ENCODE peak calls at places on chromosomes 3 and 15, in seven cellular contexts. F is CD4-positive, alpha-beta memory T cell; H is CD8-positive, alpha-beta T cell; B is adrenal gland; E is cardiac muscle cell; Y is heart right ventricle; R is uterus. C is an unnamed sample. For H3K27me3, the result is how much of the 10 kb centered on the place peaks cover.

GRCh38 chr3:141539441-141540187 is 52.8 kb downstream of the RASA2 start:
- DNase-seq in F (no peak), H (no peak), B (no peak), E (no peak), Y (no peak), R (no peak), C (no peak)

GRCh38 chr15:72313448-72313840 is 6.5 kb downstream of the CELF6 start:
- DNase-seq in F (no peak), H (no peak), B (no peak), E (no peak), Y (no peak), R (no peak), C (no peak)

GRCh38 chr15:61916104-61916503 is 144.1 kb downstream of the VPS13C start:
- DNase-seq in F (no peak), H (no peak), B (peak), E (no peak), Y (no peak), R (no peak), C (no peak)

GRCh38 chr15:85412956-85413854 is 32.8 kb downstream of the AKAP13 start:
- DNase-seq in F (peak), H (peak), B (peak), E (peak), Y (peak), R (peak), C (peak)

GRCh38 chr3:28244471-28244870 is 3.1 kb downstream of the CMC1 start:
- DNase-seq in F (no peak), H (no peak), B (peak), E (no peak), Y (peak), R (no peak), C (no peak)

GRCh38 chr3:128050597-128050996 is 1.6 kb upstream of the SEC61A1 start:
- DNase-seq in F (no peak), H (no peak), B (peak), E (peak), Y (no peak), R (peak), C (no peak)

GRCh38 chr3:31981206-31982181 is at the start of the genes OSBPL10 and ZNF860:
- DNase-seq in F (peak), H (no peak), B (peak), E (peak), Y (peak), R (peak), C (peak)

GRCh38 chr15:92810418-92811138 is 89.5 kb upstream of the CHD2 start:
- DNase-seq in F (no peak), H (no peak), B (peak), E (peak), Y (peak), R (peak), C (no peak)

GRCh38 chr3:198080521-198081384 is 120.7 kb downstream of the LMLN start:
- DNase-seq in F (peak), H (peak), B (peak), E (peak), Y (peak), R (no peak), C (peak)

GRCh38 chr15:71545923-71546322 is 264.4 kb upstream of the NR2E3 start:
- DNase-seq in F (no peak), H (no peak), B (no peak), E (no peak), Y (no peak), R (no peak), C (no peak)

GRCh38 chr3:137709011-137709601 is 55.0 kb upstream of the SOX14 start:
- DNase-seq in F (no peak), H (no peak), B (peak), E (no peak), Y (no peak), R (no peak), C (no peak)

GRCh38 chr3:129615751-129616281 is 9.3 kb upstream of the PLXND1 start:
- DNase-seq in F (no peak), H (no peak), B (no peak), E (no peak), Y (peak), R (no peak), C (no peak)

GRCh38 chr3:129616291-129616690 is 9.8 kb upstream of the PLXND1 start:
- DNase-seq in F (no peak), H (no peak), B (no peak), E (no peak), Y (peak), R (no peak), C (no peak)

GRCh38 chr3:129613205-129613740 is 6.8 kb upstream of the PLXND1 start:
- DNase-seq in F (no peak), H (no peak), B (no peak), E (no peak), Y (peak), R (peak), C (no peak)

GRCh38 chr3:129614927-129615363 is 8.5 kb upstream of the PLXND1 start:
- DNase-seq in F (no peak), H (no peak), B (peak), E (peak), Y (peak), R (no peak), C (no peak)

GRCh38 chr3:129614435-129614834 is 8.0 kb upstream of the PLXND1 start:
- DNase-seq in F (no peak), H (no peak), B (no peak), E (no peak), Y (peak), R (no peak), C (no peak)
- H3K27ac ChIP-seq in F (no peak), H (no peak), B (peak), E (no peak), Y (no peak), R (no peak), C (no peak)

GRCh38 chr3:184505479-184505878 is 56.1 kb upstream of the EPHB3 start:
- DNase-seq in F (no peak), H (no peak), B (no peak), E (no peak), Y (no peak), R (no peak), C (no peak)

GRCh38 chr3:184511741-184512140 is 49.8 kb upstream of the EPHB3 start:
- DNase-seq in F (no peak), H (no peak), B (no peak), E (no peak), Y (no peak), R (no peak), C (no peak)

GRCh38 chr3:184506579-184506978 is 55.0 kb upstream of the EPHB3 start:
- DNase-seq in F (no peak), H (no peak), B (no peak), E (no peak), Y (no peak), R (no peak), C (no peak)

GRCh38 chr3:184512621-184513020 is 49.0 kb upstream of the EPHB3 start:
- DNase-seq in F (no peak), H (no peak), B (no peak), E (no peak), Y (no peak), R (no peak), C (no peak)

DNA sequence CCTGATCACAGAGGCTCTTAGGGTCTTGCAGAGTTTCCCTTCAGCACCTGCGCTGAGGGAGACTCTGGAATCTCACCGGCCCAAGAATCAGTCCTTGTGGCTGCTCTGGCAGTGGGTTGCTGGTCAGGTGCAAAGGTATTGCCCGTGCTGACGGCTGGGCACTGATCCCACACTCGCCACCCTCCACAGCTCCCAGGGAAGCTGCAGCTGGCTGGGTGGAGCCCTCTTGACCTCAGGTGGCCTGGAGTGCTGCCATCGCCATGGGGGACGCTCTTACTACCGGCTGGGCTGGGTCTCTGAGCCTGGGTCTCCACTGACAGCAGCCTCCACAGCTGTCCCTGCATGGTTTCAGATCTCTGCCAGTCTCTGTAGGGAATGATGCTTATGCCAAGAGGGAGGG is 52.6 kb upstream of the EPHB3 start:
- DNase-seq in F (no peak), H (no peak), B (no peak), E (no peak), Y (no peak), R (no peak), C (no peak)
- H3K27me3 ChIP-seq in F (under half), H (under half), B (under half), E (half or more), Y (half or more), R (under half), C (under half)

DNA sequence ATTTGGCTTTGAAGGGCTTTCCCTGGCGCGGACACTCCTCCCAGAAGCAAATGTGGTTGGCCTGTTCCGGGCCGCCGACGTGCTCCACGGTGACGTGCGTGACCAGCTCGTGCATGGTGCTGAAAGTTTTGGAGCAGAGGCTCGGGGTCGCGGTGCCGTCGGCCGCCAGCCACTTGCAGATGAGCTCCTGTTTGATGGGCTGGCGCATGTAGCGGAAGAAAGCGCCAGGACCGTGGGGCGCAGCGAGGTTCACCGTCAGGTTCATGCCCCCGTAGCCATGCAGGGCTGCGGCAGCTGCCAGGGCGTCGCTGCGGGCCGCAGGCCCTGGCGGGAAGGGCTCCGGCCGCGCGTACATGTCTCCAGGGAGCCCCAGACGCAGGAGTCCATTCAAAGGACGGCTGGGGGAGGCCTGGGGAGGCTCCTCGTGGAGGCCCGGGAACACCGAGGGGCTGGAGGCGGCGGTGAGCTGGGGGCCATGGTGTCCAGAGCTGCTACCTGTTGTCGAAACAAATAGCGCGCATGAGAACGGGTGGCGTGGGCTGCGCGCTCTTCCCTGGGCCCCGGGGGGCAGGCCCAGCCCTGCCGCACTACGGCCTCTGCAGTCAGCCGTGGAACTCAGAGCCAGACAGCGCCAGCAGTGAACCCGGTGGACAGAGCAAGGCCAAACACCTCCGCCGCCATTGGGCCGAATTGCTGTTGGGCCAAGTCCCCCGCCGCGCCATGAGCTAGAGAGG is 10.2 kb downstream of the ZIC4 start:
- DNase-seq in F (no peak), H (no peak), B (no peak), E (no peak), Y (no peak), R (no peak), C (no peak)
- H3K4me3 ChIP-seq in F (no peak), H (no peak), B (no peak), E (no peak), Y (no peak), R (no peak), C (no peak)

GRCh38 chr3:176041812-176042211 is 1155.5 kb downstream of the TBL1XR1 start:
- DNase-seq in F (no peak), H (no peak), B (no peak), E (peak), Y (no peak), R (no peak), C (no peak)
- H3K27ac ChIP-seq in F (no peak), H (no peak), B (no peak), E (no peak), Y (no peak), R (no peak), C (no peak)

GRCh38 chr3:123027292-123028232 is at the start of gene SEMA5B:
- DNase-seq in F (peak), H (peak), B (peak), E (peak), Y (peak), R (peak), C (peak)

GRCh38 chr3:123034120-123034519 is 6.6 kb upstream of the SEMA5B start:
- DNase-seq in F (no peak), H (no peak), B (no peak), E (no peak), Y (no peak), R (no peak), C (no peak)

GRCh38 chr3:123032057-123032456 is 4.5 kb upstream of the SEMA5B start:
- DNase-seq in F (no peak), H (no peak), B (no peak), E (no peak), Y (no peak), R (no peak), C (no peak)

GRCh38 chr3:123028233-123028828 is 768 bp upstream of the SEMA5B start:
- DNase-seq in F (peak), H (peak), B (peak), E (peak), Y (no peak), R (peak), C (no peak)

DNA sequence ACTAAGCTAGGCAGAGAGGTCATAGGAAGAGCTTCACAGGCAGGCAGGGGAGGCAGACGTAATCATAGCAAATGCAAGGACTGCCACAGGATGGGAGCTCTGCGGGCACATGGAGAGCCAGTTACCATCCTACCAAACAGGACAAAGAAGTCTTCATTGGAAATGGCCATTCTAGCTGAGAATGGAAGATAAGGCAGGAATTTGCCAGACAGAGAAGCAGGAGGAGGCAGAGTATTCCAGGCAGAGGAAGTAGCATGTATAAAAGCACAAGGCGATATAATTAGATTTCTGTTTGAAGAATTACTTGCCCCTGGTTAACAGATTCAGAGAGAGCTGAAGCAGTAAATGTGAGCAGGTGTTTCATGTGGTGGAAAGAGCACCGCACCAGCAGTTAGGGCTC is 3.5 kb upstream of the SEMA5B start:
- DNase-seq in F (no peak), H (no peak), B (peak), E (no peak), Y (no peak), R (no peak), C (no peak)
- H3K27me3 ChIP-seq in F (under half), H (under half), B (under half), E (under half), Y (under half), R (under half), C (under half)

DNA sequence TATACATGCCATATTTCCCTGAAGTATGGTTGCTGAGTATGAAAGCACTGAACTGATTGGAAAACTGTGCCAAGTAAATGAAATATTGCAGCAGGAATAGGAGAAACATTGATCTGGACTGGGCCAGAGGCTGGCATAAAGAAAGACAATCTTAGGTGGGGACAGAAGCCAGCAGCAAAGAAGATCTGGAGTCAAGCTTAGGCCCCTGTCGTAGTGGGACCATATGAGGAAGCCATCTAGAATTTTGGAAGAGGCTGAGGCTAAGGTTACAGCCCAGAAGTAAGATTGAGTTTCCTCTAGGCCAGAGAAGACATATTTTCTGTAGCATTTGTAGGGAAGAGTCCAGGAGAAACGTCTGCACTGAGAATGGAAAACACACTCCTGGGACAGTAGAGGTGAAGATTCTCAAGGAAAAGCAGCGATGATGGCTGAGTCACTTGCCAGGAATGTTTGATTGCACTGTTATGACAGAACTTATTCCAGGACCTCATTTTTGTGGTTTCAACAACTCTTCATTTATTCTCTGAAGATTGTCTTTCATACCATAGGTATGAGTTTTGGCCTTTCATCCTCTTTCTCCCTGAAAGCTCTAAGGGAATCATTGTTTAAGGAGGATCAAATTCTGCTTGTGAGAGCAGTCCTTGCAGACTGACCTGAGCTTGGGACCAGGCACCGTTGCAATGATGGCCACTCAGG is 107.2 kb downstream of the GTPBP8 start:
- DNase-seq in F (no peak), H (no peak), B (no peak), E (peak), Y (no peak), R (no peak), C (no peak)
- H3K4me3 ChIP-seq in F (no peak), H (no peak), B (no peak), E (no peak), Y (no peak), R (no peak), C (no peak)

GRCh38 chr3:149393355-149394165 is 16.1 kb upstream of the TM4SF1 start:
- DNase-seq in F (no peak), H (no peak), B (peak), E (peak), Y (peak), R (peak), C (no peak)
- H3K27ac ChIP-seq in F (no peak), H (no peak), B (no peak), E (no peak), Y (no peak), R (no peak), C (no peak)

DNA sequence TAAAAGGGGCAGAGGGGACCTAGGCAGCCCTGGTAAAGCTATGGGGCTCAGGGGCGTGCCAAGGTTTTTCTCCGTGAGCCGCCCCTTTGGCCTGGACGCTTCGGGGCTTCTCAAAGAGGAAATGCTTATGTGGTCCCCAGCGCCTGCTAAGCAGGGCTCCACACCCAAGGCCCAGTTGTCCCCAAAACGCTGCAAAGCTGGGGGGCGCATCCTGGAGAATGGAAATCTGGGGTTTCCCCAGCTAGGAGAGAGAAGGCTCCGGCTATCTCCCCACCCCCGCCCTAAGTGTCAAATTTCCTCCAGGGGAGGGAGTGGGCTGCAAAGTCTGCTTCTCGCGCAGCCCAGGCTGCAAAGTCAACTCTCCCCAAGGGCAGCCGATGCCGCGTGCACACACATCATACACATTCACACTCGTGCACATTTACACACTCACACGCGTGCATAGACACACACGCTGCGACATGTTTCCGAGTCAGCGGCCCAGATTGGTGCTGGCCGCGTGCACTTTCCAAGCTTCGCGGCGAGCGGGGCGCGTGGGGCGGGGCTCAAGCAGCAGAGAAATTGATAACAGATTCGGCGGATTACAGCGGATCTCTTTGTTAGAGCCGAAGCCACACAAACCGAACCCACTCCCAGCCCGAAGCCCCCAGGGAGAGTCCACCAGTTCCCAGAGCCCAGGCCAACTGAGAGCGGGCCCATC is 4.5 kb downstream of the WNT5A start:
- DNase-seq in F (no peak), H (no peak), B (no peak), E (no peak), Y (no peak), R (peak), C (no peak)
- H3K27me3 ChIP-seq in F (under half), H (under half), B (half or more), E (under half), Y (half or more), R (under half), C (under half)